ENCODE peak calls at places on chromosomes 11 and 22, in four cellular contexts. One of them, this sample, is unnamed.
A peak's percentile ranks its signal among the peaks of the same experiment; 100 is the strongest.

GRCh38 chr22:22753526-22754267 is 109.3 kb downstream of the GGTLC2 start:
- DNase-seq in GM23338: peak; percentile 86
- DNase-seq in GM23248: peak; percentile 56
- DNase-seq in small intestine: peak; percentile 79
- DNase-seq in this sample: peak; percentile 69

GRCh38 chr11:73636249-73636648 is 10.1 kb upstream of the PLEKHB1 start:
- DNase-seq in GM23338: no peak
- DNase-seq in GM23248: no peak
- DNase-seq in small intestine: no peak
- DNase-seq in this sample: no peak

GRCh38 chr11:10550988-10551657 is 10.1 kb upstream of the RNF141 start:
- DNase-seq in GM23338: no peak
- DNase-seq in GM23248: peak; percentile 21
- DNase-seq in small intestine: no peak
- DNase-seq in this sample: no peak

GRCh38 chr11:126348806-126349582 is 6.5 kb upstream of the ST3GAL4 start:
- DNase-seq in GM23338: no peak
- DNase-seq in GM23248: peak; percentile 81
- DNase-seq in small intestine: no peak
- DNase-seq in this sample: no peak

GRCh38 chr11:95095858-95096587 is 6.4 kb downstream of the ENDOD1 start:
- DNase-seq in GM23338: no peak
- DNase-seq in GM23248: peak; percentile 85
- DNase-seq in small intestine: no peak
- DNase-seq in this sample: no peak

GRCh38 chr11:117145393-117145761 is 1.3 kb downstream of the PAFAH1B2 start:
- DNase-seq in GM23338: peak; percentile 30
- DNase-seq in GM23248: peak; percentile 79
- DNase-seq in small intestine: no peak
- DNase-seq in this sample: no peak

GRCh38 chr11:35288817-35289541 is 130.4 kb downstream of the SLC1A2 start:
- DNase-seq in GM23338: no peak
- DNase-seq in GM23248: peak; percentile 84
- DNase-seq in small intestine: no peak
- DNase-seq in this sample: no peak

GRCh38 chr11:70415642-70416395 is 17.5 kb downstream of the CTTN start:
- DNase-seq in GM23338: no peak
- DNase-seq in GM23248: peak; percentile 43
- DNase-seq in small intestine: no peak
- DNase-seq in this sample: no peak

GRCh38 chr11:24779791-24780190 is 282.9 kb downstream of the LUZP2 start:
- DNase-seq in GM23338: peak; percentile 57
- DNase-seq in GM23248: no peak
- DNase-seq in small intestine: no peak
- DNase-seq in this sample: no peak

GRCh38 chr11:107182983-107183382 is 164.7 kb upstream of the GUCY1A2 start:
- DNase-seq in GM23338: no peak
- DNase-seq in GM23248: peak; percentile 22
- DNase-seq in small intestine: no peak
- DNase-seq in this sample: no peak

GRCh38 chr22:26748845-26749244 is 91.5 kb downstream of the MIAT start:
- DNase-seq in GM23338: no peak
- DNase-seq in GM23248: peak; percentile 3
- DNase-seq in small intestine: no peak
- DNase-seq in this sample: no peak

GRCh38 chr22:45640291-45640940 is 31.2 kb upstream of the ATXN10 start:
- DNase-seq in GM23338: no peak
- DNase-seq in GM23248: no peak
- DNase-seq in small intestine: no peak
- DNase-seq in this sample: no peak
- H3K4me3 ChIP-seq in GM23338: no peak overlapping the region
- H3K4me3 ChIP-seq in GM23248: no peak overlapping the region
- H3K4me3 ChIP-seq in small intestine: no peak overlapping the region
- H3K4me3 ChIP-seq in this sample: no peak overlapping the region

GRCh38 chr11:75454987-75455386 is 22.0 kb upstream of the KLHL35 start:
- DNase-seq in GM23338: no peak
- DNase-seq in GM23248: no peak
- DNase-seq in small intestine: no peak
- DNase-seq in this sample: peak; percentile 67
- H3K27ac ChIP-seq in GM23338: no peak overlapping the region
- H3K27ac ChIP-seq in GM23248: no peak overlapping the region
- H3K27ac ChIP-seq in small intestine: no peak overlapping the region
- H3K27ac ChIP-seq in this sample: no peak overlapping the region

DNA sequence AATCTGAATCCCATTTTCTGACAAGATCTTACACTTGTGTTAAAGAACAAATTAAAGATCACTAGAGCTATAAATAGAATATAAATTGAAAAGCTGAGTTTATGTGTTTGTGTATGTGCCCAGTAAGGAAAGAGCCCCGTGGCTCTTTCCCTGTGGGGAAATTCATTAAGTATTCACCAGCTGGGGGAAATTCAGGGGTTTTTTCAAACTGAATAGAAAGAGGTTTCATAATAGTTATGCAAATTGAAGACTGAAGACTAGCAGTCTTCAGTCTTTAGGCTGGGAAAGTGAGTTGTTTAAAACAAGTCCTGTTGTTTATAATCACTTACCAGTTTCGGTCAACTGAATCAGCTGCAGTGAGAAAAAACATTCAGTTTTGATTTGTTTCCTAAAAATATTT is 11.3 kb upstream of the MS4A7 start:
- DNase-seq in GM23338: peak; percentile 50
- DNase-seq in GM23248: no peak
- DNase-seq in small intestine: no peak
- DNase-seq in this sample: no peak
- H3K4me3 ChIP-seq in GM23338: no peak overlapping the region
- H3K4me3 ChIP-seq in GM23248: no peak overlapping the region
- H3K4me3 ChIP-seq in small intestine: no peak overlapping the region
- H3K4me3 ChIP-seq in this sample: no peak overlapping the region

GRCh38 chr11:45930031-45930794 is 7.8 kb downstream of the LARGE2 start:
- DNase-seq in GM23338: no peak
- DNase-seq in GM23248: no peak
- DNase-seq in small intestine: peak; percentile 72
- DNase-seq in this sample: peak; percentile 78

GRCh38 chr11:45932217-45932616 is 9.8 kb downstream of the LARGE2 start:
- DNase-seq in GM23338: no peak
- DNase-seq in GM23248: no peak
- DNase-seq in small intestine: no peak
- DNase-seq in this sample: no peak

GRCh38 chr11:45930951-45931563 is 8.6 kb downstream of the LARGE2 start:
- DNase-seq in GM23338: no peak
- DNase-seq in GM23248: no peak
- DNase-seq in small intestine: no peak
- DNase-seq in this sample: no peak

GRCh38 chr11:45933131-45933821 is 10.8 kb downstream of the LARGE2 start:
- DNase-seq in GM23338: no peak
- DNase-seq in GM23248: peak; percentile 31
- DNase-seq in small intestine: no peak
- DNase-seq in this sample: peak; percentile 72

GRCh38 chr11:45931739-45932138 is 9.3 kb downstream of the LARGE2 start:
- DNase-seq in GM23338: no peak
- DNase-seq in GM23248: no peak
- DNase-seq in small intestine: no peak
- DNase-seq in this sample: no peak
- H3K27ac ChIP-seq in GM23338: peak overlapping the region; percentile 45
- H3K27ac ChIP-seq in GM23248: no peak overlapping the region
- H3K27ac ChIP-seq in small intestine: no peak overlapping the region
- H3K27ac ChIP-seq in this sample: no peak overlapping the region

GRCh38 chr11:66313321-66314185 is 3.3 kb downstream of the CD248 start:
- DNase-seq in GM23338: peak; percentile 82
- DNase-seq in GM23248: peak; percentile 69
- DNase-seq in small intestine: no peak
- DNase-seq in this sample: no peak
- H3K4me3 ChIP-seq in GM23338: peak overlapping the region; percentile 80
- H3K4me3 ChIP-seq in GM23248: peak overlapping the region; percentile 87
- H3K4me3 ChIP-seq in small intestine: peak overlapping the region; percentile 37
- H3K4me3 ChIP-seq in this sample: no peak overlapping the region

GRCh38 chr11:21180194-21180593 is 510.8 kb downstream of the NELL1 start:
- DNase-seq in GM23338: no peak
- DNase-seq in GM23248: no peak
- DNase-seq in small intestine: no peak
- DNase-seq in this sample: no peak

GRCh38 chr11:21190181-21190580 is 520.8 kb downstream of the NELL1 start:
- DNase-seq in GM23338: no peak
- DNase-seq in GM23248: no peak
- DNase-seq in small intestine: no peak
- DNase-seq in this sample: no peak

GRCh38 chr11:21185959-21186358 is 516.6 kb downstream of the NELL1 start:
- DNase-seq in GM23338: no peak
- DNase-seq in GM23248: no peak
- DNase-seq in small intestine: no peak
- DNase-seq in this sample: no peak
- H3K27ac ChIP-seq in GM23338: no peak overlapping the region
- H3K27ac ChIP-seq in GM23248: no peak overlapping the region
- H3K27ac ChIP-seq in small intestine: no peak overlapping the region
- H3K27ac ChIP-seq in this sample: no peak overlapping the region

DNA sequence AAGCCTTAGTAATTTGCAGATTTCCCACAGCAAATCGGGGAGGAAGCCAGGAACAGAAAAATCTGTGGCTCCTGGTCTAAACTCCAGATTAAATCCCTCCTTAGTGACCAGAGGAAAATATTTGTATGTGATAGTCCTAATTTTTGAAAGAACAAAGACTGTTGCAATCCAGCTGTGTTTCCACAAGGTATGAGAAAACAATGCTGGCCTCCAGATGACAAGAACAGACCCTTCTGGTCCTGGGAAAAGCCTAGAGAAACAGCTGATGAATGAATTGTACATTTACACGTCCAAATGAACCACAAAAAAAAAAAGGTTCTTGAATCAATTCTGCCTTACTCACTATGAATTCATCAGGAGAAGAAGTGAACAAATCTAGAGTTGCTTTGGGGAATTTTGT is 63.7 kb downstream of the ETS1 start:
- DNase-seq in GM23338: no peak
- DNase-seq in GM23248: peak; percentile 88
- DNase-seq in small intestine: no peak
- DNase-seq in this sample: no peak
- H3K4me3 ChIP-seq in GM23338: no peak overlapping the region
- H3K4me3 ChIP-seq in GM23248: peak overlapping the region; percentile 99
- H3K4me3 ChIP-seq in small intestine: no peak overlapping the region
- H3K4me3 ChIP-seq in this sample: no peak overlapping the region

This sample was measured in body of pancreas.